ENCODE peak calls at places on chromosome 13, in five cellular contexts. H, S, Q, B and R are unnamed samples.

GRCh38 chr13:112696001-112696868 is 6.4 kb downstream of the ATP11A start:
- DNase-seq in S (no peak), H (no peak), Q (no peak), B (no peak), R (no peak)

GRCh38 chr13:24159921-24160324 is 597 bp upstream of the SPATA13 start:
- DNase-seq in S (no peak), Q (no peak), B (no peak), H (no peak), R (no peak)

GRCh38 chr13:44158741-44159632 is 214.6 kb upstream of the SERP2 start:
- DNase-seq in Q (no peak), H (no peak), S (no peak), B (no peak), R (no peak)

GRCh38 chr13:109862627-109863026 is 76.2 kb upstream of the IRS2 start:
- DNase-seq in S (no peak), B (no peak), Q (no peak), H (no peak), R (no peak)

GRCh38 chr13:38348890-38349289 is 761 bp upstream of the UFM1 start:
- DNase-seq in B (no peak), H (peak), S (no peak), Q (no peak), R (no peak)

GRCh38 chr13:51768378-51768921 is 35.5 kb downstream of the DHRS12 start:
- DNase-seq in Q (no peak), B (no peak), S (no peak), H (no peak), R (no peak)

GRCh38 chr13:30119476-30119875 is 187.9 kb downstream of the KATNAL1 start:
- DNase-seq in S (peak), H (no peak), B (no peak), Q (no peak), R (peak)

GRCh38 chr13:110556224-110556606 is 5.3 kb downstream of the RAB20 start:
- DNase-seq in Q (no peak), S (no peak), H (no peak), B (no peak), R (no peak)

GRCh38 chr13:21071015-21071414 is 9.6 kb upstream of the LATS2 start:
- DNase-seq in Q (no peak), S (no peak), B (no peak), H (no peak), R (no peak)

GRCh38 chr13:95624020-95624419 is 20.5 kb downstream of the DZIP1 start:
- DNase-seq in S (no peak), H (no peak), B (peak), Q (no peak), R (no peak)

GRCh38 chr13:25167349-25167748 is 4.7 kb downstream of the AMER2 start:
- DNase-seq in Q (no peak), B (no peak), S (no peak), H (no peak), R (no peak)

GRCh38 chr13:113398963-113399754 is 35.2 kb upstream of the GRTP1 start:
- DNase-seq in Q (no peak), S (no peak), H (no peak), B (no peak), R (no peak)

GRCh38 chr13:75319244-75319643 is 162.7 kb downstream of the TBC1D4 start:
- DNase-seq in B (no peak), Q (no peak), S (no peak), H (no peak), R (no peak)

GRCh38 chr13:112845511-112846144 is 123.4 kb upstream of the MCF2L start:
- DNase-seq in H (no peak), S (no peak), Q (no peak), B (no peak), R (no peak)

GRCh38 chr13:106072014-106072413 is 463.4 kb downstream of the EFNB2 start:
- DNase-seq in H (no peak), B (no peak), Q (no peak), S (no peak), R (no peak)

GRCh38 chr13:25468330-25469178 is 96.8 kb downstream of the ATP8A2 start:
- DNase-seq in H (no peak), S (no peak), B (peak), Q (no peak), R (no peak)

GRCh38 chr13:98821372-98822237 is 69.1 kb upstream of the SLC15A1 start:
- DNase-seq in H (no peak), S (peak), B (no peak), Q (no peak), R (no peak)

GRCh38 chr13:77584111-77584510 is 48.6 kb downstream of the SCEL start:
- DNase-seq in Q (no peak), H (no peak), S (no peak), B (no peak), R (no peak)

GRCh38 chr13:92952161-92952560 is 274.4 kb upstream of the GPC6 start:
- DNase-seq in S (no peak), H (no peak), B (no peak), Q (no peak), R (no peak)

GRCh38 chr13:110907951-110908898 is 6.6 kb downstream of the ANKRD10 start:
- DNase-seq in B (no peak), S (no peak), Q (no peak), H (no peak), R (no peak)